ENCODE peak calls at places on chromosomes 2 and 18, in four cellular contexts. U is GM20000, P is progenitor cell of endocrine pancreas, Y is NCI-H1092 treated with DMSO at 0.1 percent for 48 hours. I is an unnamed sample.

GRCh38 chr2:85439986-85440385 is 21.5 kb downstream of the SH2D6 start:
- DNase-seq in P (no peak), U (no peak), Y (no peak), I (no peak)

GRCh38 chr2:46023165-46023854 is 273.9 kb upstream of the EPAS1 start:
- DNase-seq in P (no peak), Y (no peak), U (no peak), I (no peak)

GRCh38 chr18:11909597-11910026 is 1.5 kb upstream of the MPPE1 start:
- DNase-seq in U (peak; percentile 44), P (no peak), Y (no peak), I (peak; percentile 3)

GRCh38 chr2:95268208-95269035 is 5.8 kb upstream of the PROM2 start:
- DNase-seq in Y (no peak), P (peak; percentile 7), U (no peak), I (no peak)

GRCh38 chr2:149904816-149905215 is 317.2 kb upstream of the MMADHC start:
- DNase-seq in P (no peak), U (no peak), Y (no peak), I (no peak)

GRCh38 chr2:231965118-231965517 is 3.6 kb downstream of the DIS3L2 start:
- DNase-seq in U (no peak), Y (no peak), P (no peak), I (no peak)

GRCh38 chr2:84781942-84782716 is 98.8 kb downstream of the TRABD2A start:
- DNase-seq in U (peak; percentile 10), P (no peak), Y (no peak), I (no peak)

GRCh38 chr2:109614715-109615636 is 812 bp downstream of the SOWAHC start:
- DNase-seq in Y (peak; percentile 16), P (peak; percentile 33), U (no peak), I (no peak)

GRCh38 chr2:233416199-233416598 is 61.9 kb downstream of the DGKD start:
- DNase-seq in Y (no peak), P (no peak), U (no peak), I (no peak)

GRCh38 chr2:108436976-108437375 is 12.0 kb upstream of the GCC2 start:
- DNase-seq in U (no peak), P (no peak), Y (no peak), I (no peak)

GRCh38 chr2:184677171-184677570 is 78.8 kb downstream of the ZNF804A start:
- DNase-seq in Y (no peak), P (no peak), U (no peak), I (no peak)

GRCh38 chr2:95071856-95072255 is 46.3 kb downstream of the MAL start:
- DNase-seq in P (no peak), U (no peak), Y (no peak), I (no peak)

GRCh38 chr18:40197711-40198110 is 1757.3 kb upstream of the PIK3C3 start:
- DNase-seq in P (no peak), U (no peak), Y (no peak), I (no peak)

GRCh38 chr2:29731948-29732347 is 189.4 kb downstream of the ALK start:
- DNase-seq in U (no peak), Y (no peak), P (no peak), I (no peak)

GRCh38 chr2:235390108-235390815 is 103.6 kb upstream of the AGAP1 start:
- DNase-seq in Y (no peak), U (no peak), P (no peak), I (peak; percentile 58)

GRCh38 chr2:179049546-179050311 is at the start of gene CCDC141:
- DNase-seq in Y (no peak), P (no peak), U (peak; percentile 38), I (peak; percentile 7)

GRCh38 chr2:118433566-118433965 is 345.3 kb downstream of the INSIG2 start:
- DNase-seq in P (no peak), U (no peak), Y (no peak), I (no peak)

GRCh38 chr18:56921888-56922480 is 224.9 kb upstream of the BOD1L2 start:
- DNase-seq in Y (no peak), U (peak; percentile 4), P (no peak), I (no peak)

GRCh38 chr2:219946021-219946420 is 318.6 kb downstream of the SLC4A3 start:
- DNase-seq in U (no peak), Y (no peak), P (no peak), I (no peak)

GRCh38 chr2:238424313-238424700 is 2.4 kb upstream of the ASB1 start:
- DNase-seq in U (no peak), P (no peak), Y (no peak), I (no peak)

GRCh38 chr2:210544191-210544590 is 12.2 kb upstream of the CPS1 start:
- DNase-seq in P (no peak), U (no peak), Y (no peak), I (no peak)

GRCh38 chr2:224970311-224970710 is 72.0 kb downstream of the DOCK10 start:
- DNase-seq in P (no peak), Y (no peak), U (no peak), I (no peak)

GRCh38 chr2:160390544-160391258 is 102.9 kb downstream of the RBMS1 start:
- DNase-seq in Y (no peak), U (no peak), P (no peak), I (peak; percentile 61)

GRCh38 chr2:18625563-18625962 is 36.2 kb upstream of the NT5C1B start:
- DNase-seq in Y (no peak), P (no peak), U (no peak), I (no peak)

GRCh38 chr2:126658910-126659613 is 3.1 kb downstream of the GYPC start:
- DNase-seq in U (peak; percentile 70), Y (no peak), P (no peak), I (peak; percentile 98)

GRCh38 chr2:72911256-72911655 is 6.1 kb upstream of the EMX1 start:
- DNase-seq in P (no peak), U (no peak), Y (no peak), I (no peak)

GRCh38 chr2:158228943-158229508 is 127.3 kb downstream of the UPP2 start:
- DNase-seq in P (no peak), Y (no peak), U (no peak), I (no peak)

GRCh38 chr2:230130668-230131364 is 62.1 kb upstream of the SLC16A14 start:
- DNase-seq in Y (no peak), P (no peak), U (no peak), I (no peak)

GRCh38 chr2:8394131-8394530 is 287.7 kb upstream of the ID2 start:
- DNase-seq in U (no peak), P (no peak), Y (no peak), I (no peak)

GRCh38 chr2:27249891-27250651 is 12.8 kb downstream of the SLC30A3 start:
- DNase-seq in P (peak; percentile 61), Y (peak; percentile 14), U (peak; percentile 83), I (peak; percentile 23)

GRCh38 chr2:56654936-56655335 is 471.1 kb downstream of the CCDC85A start:
- DNase-seq in Y (no peak), U (no peak), P (no peak), I (no peak)

GRCh38 chr2:40364143-40364903 is 87.6 kb downstream of the SLC8A1 start:
- DNase-seq in Y (no peak), P (no peak), U (no peak), I (no peak)

GRCh38 chr2:33380001-33380609 is 96.3 kb upstream of the RASGRP3 start:
- DNase-seq in P (no peak), U (no peak), Y (no peak), I (no peak)

I was measured in foreskin melanocyte.